ENCODE peak calls at places on chromosomes 11 and 22, in ten cellular contexts. F is cardiac fibroblast; X is adrenal gland; B is CD8-positive, alpha-beta T cell; A is cardiac muscle cell; Q is NB4; E is endodermal cell; O is spleen; W is H9; Y is uterus. K is an unnamed sample.

GRCh38 chr11:103420593-103420992 is 311.4 kb downstream of the DYNC2H1 start:
- DNase-seq in F (peak), X (no peak), B (no peak), A (no peak), Q (no peak), E (no peak), O (no peak), W (no peak), Y (no peak), K (no peak)

GRCh38 chr11:93908689-93909088 is 58.3 kb upstream of the VSTM5 start:
- DNase-seq in F (peak), X (no peak), B (no peak), A (peak), Q (no peak), E (no peak), O (no peak), W (no peak), Y (no peak), K (no peak)

GRCh38 chr11:35787626-35788025 is 125.1 kb downstream of the TRIM44 start:
- DNase-seq in F (no peak), X (no peak), B (no peak), A (no peak), Q (no peak), E (no peak), O (no peak), W (no peak), Y (no peak), K (no peak)

GRCh38 chr11:130070829-130071205 is 1.1 kb downstream of the APLP2 start:
- DNase-seq in F (peak), X (no peak), B (no peak), A (peak), Q (peak), E (peak), O (peak), W (no peak), Y (peak), K (no peak)

GRCh38 chr22:20569059-20570058 is 61.9 kb downstream of the MED15 start:
- DNase-seq in F (peak), X (peak), B (peak), A (peak), Q (no peak), E (no peak), O (peak), W (no peak), Y (peak), K (peak)

GRCh38 chr11:748007-748359 is 719 bp downstream of the TALDO1 start:
- DNase-seq in F (peak), X (no peak), B (no peak), A (peak), Q (peak), E (peak), O (peak), W (no peak), Y (no peak), K (no peak)

GRCh38 chr11:119540370-119541125 is 117.6 kb upstream of the THY1 start:
- DNase-seq in F (no peak), X (no peak), B (no peak), A (no peak), Q (no peak), E (peak), O (peak), W (no peak), Y (no peak), K (peak)

GRCh38 chr11:64118871-64119495 is 46.9 kb downstream of the MACROD1 start:
- DNase-seq in F (no peak), X (no peak), B (no peak), A (no peak), Q (no peak), E (no peak), O (no peak), W (no peak), Y (no peak), K (no peak)

GRCh38 chr11:37946155-37946766 is 1348.2 kb upstream of the RAG2 start:
- DNase-seq in F (peak), X (no peak), B (no peak), A (peak), Q (peak), E (peak), O (no peak), W (peak), Y (no peak), K (no peak)

DNA sequence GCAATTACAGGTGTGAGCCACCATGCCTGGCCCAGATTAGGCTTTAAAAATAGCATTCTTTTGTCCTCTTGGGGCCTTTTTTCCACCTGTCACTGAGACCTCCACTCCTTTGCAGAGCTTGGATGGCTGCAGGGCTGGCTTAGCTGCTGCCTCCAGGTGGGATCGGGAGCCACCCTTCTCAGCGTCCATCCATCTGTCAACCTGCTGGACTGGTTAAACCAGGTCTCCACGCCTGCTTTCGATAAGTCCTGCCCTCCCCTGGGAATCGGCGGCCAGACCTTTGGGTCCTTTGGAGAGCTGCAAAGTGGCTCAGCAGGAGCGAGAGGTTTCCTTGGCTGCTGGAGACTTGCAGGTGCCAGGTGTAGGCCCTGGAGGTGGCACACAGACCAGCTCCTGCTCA is 23.4 kb upstream of the GRAMD4 start:
- DNase-seq in F (no peak), X (no peak), B (no peak), A (no peak), Q (no peak), E (peak), O (peak), W (peak), Y (no peak), K (no peak)
- TF ChIP-seq CTCF in F (no peak), X (no peak), B (no peak), A (no peak), Q (no peak), E (peak), O (no peak), W (peak), Y (no peak), K (no peak)

GRCh38 chr11:75024068-75024449 is 35.3 kb downstream of the NEU3 start:
- DNase-seq in F (no peak), X (no peak), B (no peak), A (no peak), Q (no peak), E (no peak), O (no peak), W (peak), Y (no peak), K (no peak)

GRCh38 chr11:75024764-75025211 is 36.1 kb downstream of the NEU3 start:
- DNase-seq in F (no peak), X (peak), B (no peak), A (no peak), Q (no peak), E (no peak), O (no peak), W (no peak), Y (no peak), K (no peak)

GRCh38 chr11:75022759-75023396 is 34.1 kb downstream of the NEU3 start:
- DNase-seq in F (peak), X (peak), B (peak), A (peak), Q (peak), E (peak), O (peak), W (peak), Y (peak), K (no peak)

GRCh38 chr11:75022289-75022688 is 33.6 kb downstream of the NEU3 start:
- DNase-seq in F (no peak), X (no peak), B (no peak), A (no peak), Q (no peak), E (no peak), O (no peak), W (no peak), Y (no peak), K (no peak)

DNA sequence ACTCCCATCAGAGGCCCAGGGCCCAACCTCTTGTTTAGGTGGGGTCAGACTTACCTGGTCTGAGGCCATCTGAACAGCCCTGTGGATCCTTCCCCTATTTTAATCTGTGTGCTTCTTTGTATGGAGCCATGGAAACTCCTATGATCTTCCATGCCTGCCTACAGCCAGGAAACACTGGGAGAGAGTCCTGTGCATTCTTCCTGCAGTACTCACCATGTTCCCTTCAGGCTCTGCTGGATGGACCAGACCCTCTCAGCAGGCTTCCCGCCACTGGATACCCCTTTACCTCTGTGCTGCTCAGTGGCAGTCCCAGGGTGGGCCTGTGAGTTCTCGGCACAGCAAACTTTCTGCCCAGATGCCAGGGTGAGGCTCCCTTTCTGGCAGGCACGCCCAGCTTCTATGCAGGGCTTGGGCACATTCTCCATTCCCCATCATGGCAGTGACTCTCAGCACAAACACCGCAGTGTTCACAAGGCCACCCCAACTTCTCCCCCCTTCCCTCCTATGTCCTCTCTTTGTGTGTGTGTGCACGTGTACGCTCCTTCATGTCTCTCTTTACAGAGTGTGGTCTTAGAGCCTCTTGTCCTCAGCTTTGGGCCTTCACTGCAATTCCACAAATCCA is 34.8 kb downstream of the NEU3 start:
- DNase-seq in F (no peak), X (no peak), B (no peak), A (no peak), Q (no peak), E (no peak), O (no peak), W (peak), Y (no peak), K (no peak)
- TF ChIP-seq CTCF in F (no peak), X (no peak), B (no peak), A (no peak), Q (no peak), E (no peak), O (no peak), W (no peak), Y (no peak), K (no peak)

GRCh38 chr11:62875698-62876483 is 4.8 kb upstream of the SLC3A2 start:
- DNase-seq in F (peak), X (no peak), B (no peak), A (no peak), Q (no peak), E (no peak), O (no peak), W (no peak), Y (no peak), K (no peak)
- TF ChIP-seq CTCF in F (no peak), X (no peak), B (no peak), A (no peak), Q (no peak), E (peak), O (no peak), W (peak), Y (no peak), K (peak)

GRCh38 chr11:14148653-14149273 is 186.2 kb downstream of the SPON1 start:
- DNase-seq in F (peak), X (no peak), B (no peak), A (peak), Q (peak), E (no peak), O (no peak), W (no peak), Y (no peak), K (no peak)
- TF ChIP-seq CTCF in F (peak), X (peak), B (peak), A (peak), Q (peak), E (peak), O (peak), W (peak), Y (peak), K (peak)

DNA sequence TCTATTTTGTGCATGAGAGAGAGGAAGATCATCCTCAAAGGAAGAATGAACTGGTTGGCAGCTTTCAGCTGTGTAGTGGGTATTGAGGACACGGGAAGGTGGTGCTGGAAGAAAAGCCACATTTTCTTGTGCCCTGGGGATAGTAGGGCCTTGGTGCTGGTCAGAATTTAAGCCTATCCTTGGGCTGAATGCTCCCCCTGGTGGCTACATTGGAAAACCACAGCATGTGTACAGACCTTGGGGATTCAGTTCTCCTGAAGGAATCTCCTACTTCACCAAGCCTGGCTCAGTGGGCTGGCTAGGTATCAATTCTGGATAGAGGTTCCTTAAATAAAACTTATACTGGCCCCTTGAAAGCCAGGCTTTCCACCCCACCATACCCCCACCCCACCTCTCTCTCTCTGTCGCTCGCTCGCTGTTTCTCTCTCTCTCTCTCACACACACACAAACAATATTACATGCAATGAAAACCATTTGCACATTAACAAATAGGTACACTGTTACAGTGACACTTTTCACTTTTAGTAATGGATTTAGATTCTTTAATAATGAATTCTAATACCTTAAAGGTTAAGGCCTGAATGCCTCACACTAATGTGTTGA is 2.8 kb upstream of the OR51M1 start:
- DNase-seq in F (peak), X (peak), B (no peak), A (peak), Q (peak), E (peak), O (no peak), W (peak), Y (peak), K (no peak)
- TF ChIP-seq CTCF in F (peak), X (peak), B (peak), A (peak), Q (peak), E (peak), O (no peak), W (peak), Y (peak), K (peak)

GRCh38 chr11:73387594-73388021 is 11.4 kb downstream of the RELT start:
- DNase-seq in F (no peak), X (no peak), B (no peak), A (no peak), Q (peak), E (peak), O (no peak), W (no peak), Y (no peak), K (no peak)
- TF ChIP-seq CTCF in F (no peak), X (no peak), B (no peak), A (no peak), Q (peak), E (peak), O (no peak), W (no peak), Y (no peak), K (peak)

DNA sequence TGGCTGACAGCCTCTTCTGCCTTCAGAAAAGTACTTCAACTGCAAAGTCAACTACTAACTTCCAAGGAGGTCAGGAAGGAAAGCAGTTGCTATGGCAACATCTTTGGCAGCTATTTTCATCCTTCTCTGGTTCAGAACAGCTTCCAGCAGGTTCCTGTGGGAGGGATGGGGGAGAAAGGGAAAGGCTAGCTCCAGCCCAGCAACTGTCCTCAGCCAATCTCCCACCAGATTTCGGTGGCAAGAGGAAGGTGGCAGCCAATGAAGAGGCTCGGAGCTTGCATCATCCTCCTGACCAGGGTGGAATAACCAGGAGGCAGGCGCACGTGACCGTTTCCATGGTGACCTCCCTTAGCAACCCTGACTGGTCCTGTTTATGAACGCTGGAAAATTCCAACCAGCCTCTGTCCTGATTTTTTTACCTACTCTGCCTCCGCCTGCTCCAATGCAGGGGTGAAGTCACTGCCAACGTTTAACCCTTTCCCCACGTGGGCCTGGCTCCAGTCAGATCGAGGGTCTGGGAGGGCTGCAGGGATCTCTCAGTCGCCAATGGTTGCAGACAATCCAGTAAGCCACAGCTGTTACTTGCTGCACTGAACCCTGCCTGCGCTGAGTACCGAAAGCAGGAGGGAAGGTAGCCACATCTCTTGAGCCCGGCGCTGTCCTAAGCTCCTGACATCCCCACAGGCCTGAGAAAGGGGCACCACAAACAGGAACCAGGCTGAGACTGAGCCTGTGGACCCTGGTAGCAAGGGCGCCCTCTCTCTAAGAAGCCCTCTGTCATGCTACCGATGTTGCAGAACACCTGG is 11.2 kb upstream of the MALAT1 start:
- DNase-seq in F (peak), X (peak), B (no peak), A (peak), Q (peak), E (peak), O (peak), W (peak), Y (peak), K (peak)
- TF ChIP-seq CTCF in F (no peak), X (no peak), B (no peak), A (no peak), Q (no peak), E (no peak), O (no peak), W (no peak), Y (peak), K (peak)

DNA sequence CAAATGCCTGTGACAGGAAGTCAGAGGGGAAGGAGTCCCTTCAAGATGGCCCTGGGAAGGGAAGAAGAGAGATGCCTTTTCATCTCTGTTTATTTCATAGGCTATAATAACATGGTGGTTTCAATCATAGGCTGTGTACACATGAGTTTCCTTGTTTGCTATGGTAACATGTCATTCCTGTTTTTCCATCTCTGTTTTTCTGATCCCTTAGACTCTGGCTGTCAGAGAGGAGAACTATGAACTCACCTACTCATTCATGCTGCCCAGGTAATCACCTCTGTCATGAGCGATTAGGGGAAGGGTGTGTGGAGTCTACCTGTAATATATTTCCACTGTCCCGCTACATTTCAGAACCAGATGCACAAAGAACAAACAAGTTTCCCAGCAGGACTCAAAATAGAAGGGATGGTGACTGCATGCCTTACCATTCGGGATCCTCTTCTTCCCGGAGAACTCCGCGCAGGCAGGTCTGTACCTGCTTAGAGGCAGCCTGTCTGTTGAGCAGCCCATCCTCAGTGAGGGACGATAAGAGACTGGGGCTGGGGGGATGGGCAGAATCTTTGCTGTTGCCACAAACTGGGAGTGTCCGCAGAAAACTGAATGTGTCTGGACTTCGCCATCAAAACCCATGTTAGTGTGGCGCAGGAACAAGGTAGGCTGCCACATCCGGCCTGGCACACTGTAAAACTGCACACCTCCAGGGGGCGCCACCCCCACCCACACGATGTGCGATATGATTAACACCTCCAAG is 7.1 kb upstream of the PEX26 start:
- DNase-seq in F (no peak), X (no peak), B (no peak), A (no peak), Q (no peak), E (no peak), O (peak), W (no peak), Y (no peak), K (peak)
- TF ChIP-seq CTCF in F (peak), X (no peak), B (no peak), A (peak), Q (peak), E (peak), O (no peak), W (peak), Y (no peak), K (peak)